ENCODE peak calls at places on chromosomes 12 and 14, in nine cellular contexts. One of them, this sample, is unnamed.

GRCh38 chr14:39563361-39563760 is 131.1 kb upstream of the FBXO33 start:
- DNase-seq in PC-3: no peak
- DNase-seq in choroid plexus epithelial cell: no peak
- DNase-seq in uterus: no peak
- DNase-seq in lower lobe of right lung: no peak
- DNase-seq in OCI-LY7: no peak
- DNase-seq in prostate gland: no peak
- DNase-seq in foreskin fibroblast: no peak
- DNase-seq in epithelial cell of proximal tubule: no peak
- DNase-seq in this sample: no peak

GRCh38 chr12:114945351-114945750 is 261.4 kb upstream of the TBX3 start:
- DNase-seq in choroid plexus epithelial cell: no peak
- DNase-seq in uterus: no peak
- DNase-seq in epithelial cell of proximal tubule: no peak
- DNase-seq in PC-3: no peak
- DNase-seq in prostate gland: no peak
- DNase-seq in lower lobe of right lung: no peak
- DNase-seq in OCI-LY7: no peak
- DNase-seq in foreskin fibroblast: no peak
- DNase-seq in this sample: no peak

GRCh38 chr12:93197067-93197593 is 180.6 kb upstream of the NUDT4 start:
- DNase-seq in lower lobe of right lung: no peak
- DNase-seq in OCI-LY7: no peak
- DNase-seq in foreskin fibroblast: peak
- DNase-seq in prostate gland: no peak
- DNase-seq in epithelial cell of proximal tubule: no peak
- DNase-seq in uterus: no peak
- DNase-seq in choroid plexus epithelial cell: peak
- DNase-seq in PC-3: peak
- DNase-seq in this sample: no peak

GRCh38 chr14:54768501-54768900 is 134.1 kb downstream of the GCH1 start:
- DNase-seq in prostate gland: no peak
- DNase-seq in foreskin fibroblast: no peak
- DNase-seq in choroid plexus epithelial cell: no peak
- DNase-seq in OCI-LY7: no peak
- DNase-seq in epithelial cell of proximal tubule: no peak
- DNase-seq in uterus: no peak
- DNase-seq in lower lobe of right lung: no peak
- DNase-seq in PC-3: no peak
- DNase-seq in this sample: no peak

GRCh38 chr12:94286580-94287244 is 138.3 kb downstream of the PLXNC1 start:
- DNase-seq in lower lobe of right lung: no peak
- DNase-seq in choroid plexus epithelial cell: no peak
- DNase-seq in OCI-LY7: no peak
- DNase-seq in uterus: no peak
- DNase-seq in PC-3: no peak
- DNase-seq in foreskin fibroblast: no peak
- DNase-seq in epithelial cell of proximal tubule: no peak
- DNase-seq in prostate gland: no peak
- DNase-seq in this sample: no peak

GRCh38 chr14:90273532-90273931 is 17.2 kb downstream of the PSMC1 start:
- DNase-seq in prostate gland: no peak
- DNase-seq in OCI-LY7: no peak
- DNase-seq in uterus: peak
- DNase-seq in lower lobe of right lung: no peak
- DNase-seq in epithelial cell of proximal tubule: no peak
- DNase-seq in choroid plexus epithelial cell: no peak
- DNase-seq in foreskin fibroblast: no peak
- DNase-seq in PC-3: no peak
- DNase-seq in this sample: no peak

GRCh38 chr12:98154850-98155249 is 360.5 kb upstream of the TMPO start:
- DNase-seq in foreskin fibroblast: no peak
- DNase-seq in choroid plexus epithelial cell: peak
- DNase-seq in OCI-LY7: peak
- DNase-seq in epithelial cell of proximal tubule: no peak
- DNase-seq in uterus: no peak
- DNase-seq in PC-3: peak
- DNase-seq in prostate gland: peak
- DNase-seq in lower lobe of right lung: no peak
- DNase-seq in this sample: no peak

GRCh38 chr14:100030441-100031153 is 34.6 kb upstream of the EVL start:
- DNase-seq in choroid plexus epithelial cell: peak
- DNase-seq in uterus: peak
- DNase-seq in PC-3: peak
- DNase-seq in lower lobe of right lung: no peak
- DNase-seq in OCI-LY7: no peak
- DNase-seq in foreskin fibroblast: peak
- DNase-seq in epithelial cell of proximal tubule: peak
- DNase-seq in prostate gland: no peak
- DNase-seq in this sample: no peak

GRCh38 chr12:25717552-25717951 is 164.5 kb upstream of the LMNTD1 start:
- DNase-seq in lower lobe of right lung: no peak
- DNase-seq in prostate gland: no peak
- DNase-seq in PC-3: no peak
- DNase-seq in uterus: no peak
- DNase-seq in epithelial cell of proximal tubule: no peak
- DNase-seq in choroid plexus epithelial cell: no peak
- DNase-seq in foreskin fibroblast: no peak
- DNase-seq in OCI-LY7: no peak
- DNase-seq in this sample: no peak

GRCh38 chr14:44896275-44897040 is 65.3 kb downstream of the KLHL28 start:
- DNase-seq in PC-3: no peak
- DNase-seq in lower lobe of right lung: no peak
- DNase-seq in uterus: no peak
- DNase-seq in prostate gland: no peak
- DNase-seq in foreskin fibroblast: no peak
- DNase-seq in OCI-LY7: no peak
- DNase-seq in epithelial cell of proximal tubule: no peak
- DNase-seq in choroid plexus epithelial cell: no peak
- DNase-seq in this sample: no peak

GRCh38 chr12:79690156-79690605 is 583 bp downstream of the PAWR start:
- DNase-seq in uterus: peak
- DNase-seq in PC-3: peak
- DNase-seq in lower lobe of right lung: peak
- DNase-seq in OCI-LY7: no peak
- DNase-seq in foreskin fibroblast: peak
- DNase-seq in epithelial cell of proximal tubule: no peak
- DNase-seq in prostate gland: no peak
- DNase-seq in choroid plexus epithelial cell: peak
- DNase-seq in this sample: no peak

GRCh38 chr14:68449565-68450295 is 343.1 kb downstream of the ZFP36L1 start:
- DNase-seq in epithelial cell of proximal tubule: no peak
- DNase-seq in PC-3: no peak
- DNase-seq in OCI-LY7: peak
- DNase-seq in prostate gland: no peak
- DNase-seq in uterus: no peak
- DNase-seq in lower lobe of right lung: no peak
- DNase-seq in choroid plexus epithelial cell: peak
- DNase-seq in foreskin fibroblast: no peak
- DNase-seq in this sample: no peak

GRCh38 chr12:109693653-109694224 is 19.9 kb upstream of the FAM222A start:
- DNase-seq in PC-3: peak
- DNase-seq in uterus: no peak
- DNase-seq in OCI-LY7: no peak
- DNase-seq in foreskin fibroblast: no peak
- DNase-seq in prostate gland: peak
- DNase-seq in lower lobe of right lung: no peak
- DNase-seq in epithelial cell of proximal tubule: no peak
- DNase-seq in choroid plexus epithelial cell: no peak
- DNase-seq in this sample: no peak

GRCh38 chr14:72126561-72126960 is 194.3 kb downstream of the RGS6 start:
- DNase-seq in foreskin fibroblast: no peak
- DNase-seq in choroid plexus epithelial cell: no peak
- DNase-seq in PC-3: no peak
- DNase-seq in prostate gland: no peak
- DNase-seq in epithelial cell of proximal tubule: no peak
- DNase-seq in uterus: no peak
- DNase-seq in lower lobe of right lung: no peak
- DNase-seq in OCI-LY7: no peak
- DNase-seq in this sample: no peak

DNA sequence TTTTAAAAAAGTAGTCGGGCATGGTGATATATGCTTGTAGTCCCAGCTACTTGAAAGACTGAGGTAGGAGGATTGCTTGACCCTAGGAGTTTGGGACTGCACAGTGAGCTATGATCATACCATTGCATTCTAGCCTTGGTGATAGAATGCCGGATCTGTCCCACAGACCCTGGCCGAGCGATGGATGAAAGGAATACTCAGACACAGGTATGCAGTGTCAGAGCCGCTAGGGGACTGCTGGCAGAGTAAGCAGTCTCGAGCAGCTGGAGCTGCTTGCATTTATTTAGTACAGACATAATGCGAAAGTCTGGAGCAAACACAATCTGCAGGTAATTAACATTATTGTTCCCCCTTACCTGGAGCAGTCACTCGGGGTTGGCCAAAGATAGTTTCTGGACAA is 18.6 kb downstream of the AICDA start:
- DNase-seq in choroid plexus epithelial cell: no peak
- DNase-seq in PC-3: no peak
- DNase-seq in prostate gland: no peak
- DNase-seq in uterus: no peak
- DNase-seq in epithelial cell of proximal tubule: no peak
- DNase-seq in OCI-LY7: no peak
- DNase-seq in foreskin fibroblast: no peak
- DNase-seq in lower lobe of right lung: no peak
- DNase-seq in this sample: no peak
- TF ChIP-seq CTCF in choroid plexus epithelial cell: no peak
- TF ChIP-seq CTCF in PC-3: no peak
- TF ChIP-seq CTCF in prostate gland: no peak
- TF ChIP-seq CTCF in uterus: no peak
- TF ChIP-seq CTCF in epithelial cell of proximal tubule: no peak
- TF ChIP-seq CTCF in OCI-LY7: no peak
- TF ChIP-seq CTCF in foreskin fibroblast: no peak
- TF ChIP-seq CTCF in lower lobe of right lung: no peak
- TF ChIP-seq CTCF in this sample: no peak

DNA sequence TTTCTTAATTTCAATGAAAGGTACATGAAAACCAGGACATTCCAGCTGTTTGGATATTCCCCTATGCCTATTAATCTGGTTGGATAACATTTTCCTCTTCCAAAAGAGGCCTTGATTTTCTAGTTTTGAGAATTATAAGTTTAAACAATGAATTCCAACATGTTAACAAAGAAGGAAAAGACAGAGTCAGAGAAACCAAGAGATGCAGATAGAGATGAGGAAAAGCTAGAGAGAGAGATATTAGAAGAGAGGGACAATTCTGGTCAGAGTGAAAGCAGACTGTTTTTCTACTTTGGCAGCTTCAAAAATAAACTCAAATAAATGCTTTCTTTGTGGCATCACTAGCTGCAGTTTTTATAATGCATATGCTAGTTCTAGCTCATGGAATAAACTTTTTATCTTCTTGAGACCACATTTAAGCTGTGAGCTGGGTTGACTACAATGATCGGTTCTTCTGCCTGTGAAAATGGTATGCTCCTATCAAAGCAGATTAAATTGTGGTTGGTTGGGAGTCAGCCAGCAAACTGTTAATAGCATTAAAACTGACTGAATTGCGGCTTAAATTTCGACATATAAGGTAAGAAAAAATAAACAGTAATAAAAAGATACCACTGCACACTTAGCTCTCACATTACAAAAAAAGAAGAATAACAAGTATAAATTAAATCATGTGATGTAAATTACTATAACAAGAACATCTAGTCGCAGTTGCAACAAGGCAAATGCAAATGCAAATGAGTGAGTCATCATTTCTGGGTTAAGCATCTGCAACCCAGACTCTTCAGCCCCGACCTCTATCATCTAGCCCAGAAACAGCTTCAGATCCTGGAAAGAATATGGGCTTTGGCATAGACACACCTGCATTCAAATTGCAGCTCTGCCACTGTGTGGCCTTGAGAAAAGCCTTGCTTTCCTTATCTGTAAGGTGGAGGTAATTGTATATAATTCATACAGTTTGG is 19.7 kb upstream of the DHRS7 start:
- DNase-seq in prostate gland: no peak
- DNase-seq in lower lobe of right lung: no peak
- DNase-seq in choroid plexus epithelial cell: no peak
- DNase-seq in OCI-LY7: peak
- DNase-seq in epithelial cell of proximal tubule: no peak
- DNase-seq in foreskin fibroblast: peak
- DNase-seq in uterus: no peak
- DNase-seq in PC-3: no peak
- DNase-seq in this sample: no peak
- H3K4me3 ChIP-seq in prostate gland: no peak
- H3K4me3 ChIP-seq in lower lobe of right lung: no peak
- H3K4me3 ChIP-seq in choroid plexus epithelial cell: no peak
- H3K4me3 ChIP-seq in OCI-LY7: peak
- H3K4me3 ChIP-seq in epithelial cell of proximal tubule: no peak
- H3K4me3 ChIP-seq in foreskin fibroblast: peak
- H3K4me3 ChIP-seq in uterus: no peak
- H3K4me3 ChIP-seq in PC-3: peak
- H3K4me3 ChIP-seq in this sample: no peak

GRCh38 chr14:73634333-73634833 is 10.4 kb upstream of the DNAL1 start:
- DNase-seq in uterus: no peak
- DNase-seq in prostate gland: peak
- DNase-seq in PC-3: peak
- DNase-seq in epithelial cell of proximal tubule: no peak
- DNase-seq in OCI-LY7: no peak
- DNase-seq in choroid plexus epithelial cell: peak
- DNase-seq in lower lobe of right lung: peak
- DNase-seq in foreskin fibroblast: peak
- DNase-seq in this sample: no peak
- TF ChIP-seq CTCF in uterus: peak
- TF ChIP-seq CTCF in prostate gland: peak
- TF ChIP-seq CTCF in PC-3: peak
- TF ChIP-seq CTCF in epithelial cell of proximal tubule: peak
- TF ChIP-seq CTCF in OCI-LY7: no peak
- TF ChIP-seq CTCF in choroid plexus epithelial cell: peak
- TF ChIP-seq CTCF in lower lobe of right lung: no peak
- TF ChIP-seq CTCF in foreskin fibroblast: no peak
- TF ChIP-seq CTCF in this sample: no peak

GRCh38 chr14:24311837-24312615 is 724 bp downstream of the LTB4R start:
- DNase-seq in foreskin fibroblast: peak
- DNase-seq in OCI-LY7: no peak
- DNase-seq in PC-3: no peak
- DNase-seq in prostate gland: peak
- DNase-seq in choroid plexus epithelial cell: no peak
- DNase-seq in uterus: no peak
- DNase-seq in lower lobe of right lung: no peak
- DNase-seq in epithelial cell of proximal tubule: peak
- DNase-seq in this sample: no peak
- H3K4me3 ChIP-seq in foreskin fibroblast: no peak
- H3K4me3 ChIP-seq in OCI-LY7: no peak
- H3K4me3 ChIP-seq in PC-3: no peak
- H3K4me3 ChIP-seq in prostate gland: peak
- H3K4me3 ChIP-seq in choroid plexus epithelial cell: no peak
- H3K4me3 ChIP-seq in uterus: peak
- H3K4me3 ChIP-seq in lower lobe of right lung: peak
- H3K4me3 ChIP-seq in epithelial cell of proximal tubule: no peak
- H3K4me3 ChIP-seq in this sample: no peak

GRCh38 chr12:123801573-123802178 is 39.6 kb downstream of the DNAH10 start:
- DNase-seq in PC-3: peak
- DNase-seq in lower lobe of right lung: no peak
- DNase-seq in choroid plexus epithelial cell: peak
- DNase-seq in epithelial cell of proximal tubule: no peak
- DNase-seq in uterus: no peak
- DNase-seq in OCI-LY7: peak
- DNase-seq in foreskin fibroblast: peak
- DNase-seq in prostate gland: no peak
- DNase-seq in this sample: no peak
- TF ChIP-seq CTCF in PC-3: peak
- TF ChIP-seq CTCF in lower lobe of right lung: no peak
- TF ChIP-seq CTCF in choroid plexus epithelial cell: peak
- TF ChIP-seq CTCF in epithelial cell of proximal tubule: peak
- TF ChIP-seq CTCF in uterus: peak
- TF ChIP-seq CTCF in OCI-LY7: peak
- TF ChIP-seq CTCF in foreskin fibroblast: peak
- TF ChIP-seq CTCF in prostate gland: peak
- TF ChIP-seq CTCF in this sample: no peak

This sample was measured in lower leg skin.